ENCODE peak calls at places on chromosomes 4 and X, in seven cellular contexts. H, J, T, Z, P, B and I are unnamed samples.
A peak's percentile ranks its signal among the peaks of the same experiment; 100 is the strongest.

GRCh38 chrX:74343970-74344622 is 40.1 kb downstream of the ZCCHC13 start:
- DNase-seq in H (peak; percentile 63), J (peak; percentile 96), T (peak; percentile 66), Z (peak; percentile 43), P (no peak), B (peak; percentile 46), I (peak; percentile 82)

GRCh38 chr4:185128272-185129119 is 14.6 kb upstream of the SLC25A4 start:
- DNase-seq in H (peak; percentile 35), J (no peak), T (no peak), Z (no peak), P (no peak), B (peak; percentile 52), I (no peak)

GRCh38 chr4:89619230-89619962 is 217.6 kb downstream of the SNCA start:
- DNase-seq in H (no peak), J (no peak), T (no peak), Z (no peak), P (no peak), B (no peak), I (no peak)

GRCh38 chrX:120791013-120791643 is 84.5 kb downstream of the CT47B1 start:
- DNase-seq in H (peak; percentile 17), J (peak; percentile 60), T (peak; percentile 74), Z (no peak), P (no peak), B (no peak), I (no peak)

GRCh38 chrX:113522814-113523213 is 682.2 kb upstream of the AMOT start:
- DNase-seq in H (no peak), J (no peak), T (no peak), Z (no peak), P (no peak), B (no peak), I (no peak)

GRCh38 chr4:182863501-182863900 is 53.7 kb downstream of the DCTD start:
- DNase-seq in H (no peak), J (no peak), T (no peak), Z (no peak), P (no peak), B (no peak), I (no peak)

GRCh38 chr4:169774466-169775445 is 17.0 kb upstream of the HPF1 start:
- DNase-seq in H (no peak), J (no peak), T (no peak), Z (peak; percentile 27), P (no peak), B (no peak), I (no peak)

GRCh38 chr4:56181140-56181950 is 205.9 kb downstream of the AASDH start:
- DNase-seq in H (no peak), J (peak; percentile 27), T (no peak), Z (no peak), P (no peak), B (no peak), I (no peak)

GRCh38 chrX:69616520-69617203 is 749 bp downstream of the EDA start:
- DNase-seq in H (peak; percentile 6), J (no peak), T (peak; percentile 59), Z (peak; percentile 0), P (peak; percentile 47), B (no peak), I (no peak)

GRCh38 chr4:136867465-136867864 is 664.8 kb downstream of the PCDH18 start:
- DNase-seq in H (no peak), J (no peak), T (no peak), Z (no peak), P (no peak), B (no peak), I (no peak)

GRCh38 chr4:88286897-88287296 is 2.5 kb upstream of the PPM1K start:
- DNase-seq in H (no peak), J (no peak), T (no peak), Z (no peak), P (no peak), B (no peak), I (no peak)

GRCh38 chrX:19991350-19991718 is 473 bp upstream of the BCLAF3 start:
- DNase-seq in H (no peak), J (no peak), T (no peak), Z (peak; percentile 20), P (no peak), B (no peak), I (no peak)
- H3K4me3 ChIP-seq in H (peak overlapping the region; percentile 79), J (peak overlapping the region; percentile 35), T (peak overlapping the region; percentile 83), Z (peak overlapping the region; percentile 51), P (no peak overlapping the region), B (peak overlapping the region; percentile 35), I (peak overlapping the region; percentile 47)

GRCh38 chr4:65669981-65670330 is 333 bp downstream of the EPHA5 start:
- DNase-seq in H (no peak), J (no peak), T (no peak), Z (no peak), P (no peak), B (no peak), I (no peak)

GRCh38 chr4:65671402-65671801 is 1.1 kb upstream of the EPHA5 start:
- DNase-seq in H (no peak), J (no peak), T (no peak), Z (no peak), P (no peak), B (no peak), I (no peak)

GRCh38 chr4:65670331-65671031 is at the start of gene EPHA5:
- DNase-seq in H (peak; percentile 22), J (peak; percentile 93), T (peak; percentile 69), Z (no peak), P (no peak), B (peak; percentile 70), I (peak; percentile 21)

GRCh38 chr4:65668201-65669007 is 1.9 kb downstream of the EPHA5 start:
- DNase-seq in H (no peak), J (peak; percentile 41), T (peak; percentile 62), Z (no peak), P (peak; percentile 16), B (peak; percentile 26), I (no peak)

DNA sequence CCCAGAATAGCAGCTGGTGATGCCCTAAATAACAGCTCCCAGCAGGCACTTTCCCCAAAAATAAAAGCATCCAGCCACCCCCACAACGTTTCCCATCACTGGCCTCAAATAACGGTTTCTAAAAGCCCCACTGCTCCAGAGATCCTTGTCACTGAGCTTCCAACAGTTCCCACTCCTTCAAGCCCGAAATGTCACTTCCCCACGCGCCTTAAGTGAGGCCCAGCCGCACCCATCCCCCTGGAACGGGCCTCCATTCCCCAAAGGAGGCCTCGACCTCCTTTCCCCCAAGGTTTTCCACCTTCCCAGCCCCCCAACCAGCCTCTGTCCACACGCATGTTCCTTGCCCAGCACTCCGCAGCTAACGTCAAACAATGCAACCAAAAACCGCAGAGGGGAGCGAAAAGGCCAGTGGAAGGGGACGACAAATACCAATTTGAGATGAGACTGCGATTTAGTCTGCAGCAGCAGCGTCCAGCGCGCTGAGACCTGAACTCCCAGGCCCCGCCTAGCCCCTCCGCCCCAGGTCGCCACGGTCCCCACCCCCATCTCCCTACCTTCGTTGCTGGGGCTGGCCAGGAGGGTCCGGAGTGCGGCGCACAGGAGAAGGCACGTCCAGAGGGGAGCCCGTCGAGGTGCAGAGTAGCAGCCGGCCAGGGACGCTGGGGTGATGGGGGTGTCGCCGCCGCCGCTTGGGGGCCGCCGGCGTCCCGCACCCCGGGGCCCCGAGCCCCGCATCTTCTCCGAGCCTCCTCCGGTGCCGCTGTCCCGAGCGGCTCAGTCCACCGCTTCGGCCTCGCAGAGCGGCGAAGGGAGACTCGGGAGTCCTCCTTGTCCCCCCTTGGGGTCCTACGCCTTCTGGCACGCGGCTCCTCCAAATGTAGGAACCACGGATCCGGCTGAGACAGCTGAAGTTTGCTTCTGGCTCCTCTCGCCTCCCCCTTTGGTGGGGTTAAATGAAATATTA is 999 bp downstream of the EPHA5 start:
- DNase-seq in H (no peak), J (peak; percentile 33), T (peak; percentile 60), Z (no peak), P (no peak), B (peak; percentile 23), I (no peak)
- H3K4me3 ChIP-seq in H (peak overlapping the region; percentile 53), J (peak overlapping the region; percentile 74), T (peak overlapping the region; percentile 45), Z (no peak overlapping the region), P (no peak overlapping the region), B (peak overlapping the region; percentile 50), I (peak overlapping the region; percentile 58)

DNA sequence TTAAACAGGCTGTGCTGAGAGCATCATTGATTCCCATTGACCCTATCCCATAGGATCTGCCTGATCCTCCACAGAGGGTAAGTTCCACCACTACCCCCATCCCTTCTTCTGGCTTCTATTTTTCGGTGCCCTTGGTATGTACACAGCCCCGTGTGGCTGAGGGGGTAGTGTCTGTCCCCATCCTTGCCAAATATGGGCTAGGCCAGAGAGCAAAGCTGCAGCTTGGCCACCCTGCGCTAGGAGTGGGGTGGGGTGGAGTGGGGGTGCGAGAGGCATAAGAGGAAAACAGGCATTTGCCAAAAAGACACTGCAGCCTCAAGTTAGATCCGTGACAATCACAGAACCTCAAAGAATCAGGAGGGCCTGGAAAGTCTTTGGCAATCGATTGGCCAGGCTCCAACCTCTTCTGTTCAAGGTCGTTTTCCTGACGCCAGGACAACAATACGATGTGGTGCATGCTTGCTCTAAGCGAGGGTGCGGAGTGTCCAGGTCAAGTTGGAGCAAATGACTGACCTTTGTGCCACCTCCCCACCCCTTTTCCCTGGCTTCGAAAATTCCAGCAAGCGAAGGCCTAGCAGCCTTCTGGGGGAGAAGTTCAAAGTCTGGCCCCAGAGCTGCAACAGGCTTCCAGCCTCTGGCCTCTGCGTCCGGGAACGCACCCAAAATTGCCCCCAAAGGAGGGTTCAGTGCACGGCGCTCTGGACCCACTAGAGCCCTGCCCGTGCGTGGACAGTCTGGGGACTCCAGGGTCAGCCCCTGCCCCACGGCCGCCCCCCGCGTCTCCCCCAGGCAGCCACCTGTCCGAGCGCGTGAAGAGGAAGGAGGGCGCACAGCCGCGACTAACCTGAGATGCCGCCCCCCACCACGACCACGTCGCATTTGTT is 598 bp downstream of the MAOB start:
- DNase-seq in H (no peak), J (no peak), T (no peak), Z (no peak), P (no peak), B (no peak), I (no peak)
- H3K4me3 ChIP-seq in H (peak overlapping the region; percentile 59), J (peak overlapping the region; percentile 42), T (peak overlapping the region; percentile 57), Z (no peak overlapping the region), P (no peak overlapping the region), B (no peak overlapping the region), I (peak overlapping the region; percentile 22)

GRCh38 chr4:101792056-101792575 is 1.6 kb downstream of the BANK1 start:
- DNase-seq in H (no peak), J (no peak), T (no peak), Z (no peak), P (no peak), B (no peak), I (no peak)
- H3K4me3 ChIP-seq in H (no peak overlapping the region), J (no peak overlapping the region), T (no peak overlapping the region), Z (no peak overlapping the region), P (no peak overlapping the region), B (no peak overlapping the region), I (no peak overlapping the region)

DNA sequence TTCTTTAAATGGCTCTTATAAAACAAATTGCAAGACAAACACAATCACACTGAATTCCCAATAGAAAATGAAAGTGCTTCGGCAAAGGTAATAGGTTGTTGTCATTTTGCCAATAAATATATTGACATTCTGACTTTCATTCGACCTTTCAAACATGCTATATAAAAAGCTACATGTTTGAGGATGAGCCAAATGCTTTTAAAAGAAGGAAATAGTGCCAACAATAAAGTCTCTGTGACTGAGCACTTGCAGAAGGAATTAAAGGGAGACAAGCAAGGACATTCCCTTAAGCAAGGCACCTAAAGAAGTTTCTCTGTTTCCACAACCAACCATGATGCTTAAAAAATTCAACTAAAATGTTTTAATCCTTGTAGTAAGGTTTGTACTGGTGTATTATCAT is 389.9 kb downstream of the PDGFC start:
- DNase-seq in H (no peak), J (no peak), T (no peak), Z (no peak), P (no peak), B (no peak), I (no peak)
- H3K4me3 ChIP-seq in H (no peak overlapping the region), J (no peak overlapping the region), T (peak overlapping the region; percentile 14), Z (no peak overlapping the region), P (no peak overlapping the region), B (no peak overlapping the region), I (peak overlapping the region; percentile 11)